ENCODE peak calls at places on chromosomes 7 and 10, in four cellular contexts. N is colonic mucosa, E is WERI-Rb-1, Q is PC-9. G is an unnamed sample.

GRCh38 chr10:50885097-50885859 is at the start of gene A1CF:
- DNase-seq in E (no peak), N (peak; percentile 69), Q (no peak), G (no peak)

GRCh38 chr10:63145782-63146181 is 12.7 kb downstream of the NRBF2 start:
- DNase-seq in N (no peak), E (no peak), Q (no peak), G (no peak)

GRCh38 chr7:128811631-128812430 is 18.4 kb upstream of the FLNC start:
- DNase-seq in N (no peak), Q (no peak), E (no peak), G (no peak)

GRCh38 chr7:25215694-25216335 is 12.5 kb downstream of the NPVF start:
- DNase-seq in E (no peak), Q (no peak), N (no peak), G (no peak)

GRCh38 chr10:110858297-110858934 is 13.3 kb upstream of the PDCD4 start:
- DNase-seq in N (peak; percentile 69), E (no peak), Q (peak; percentile 50), G (no peak)

GRCh38 chr7:601573-602340 is 82.1 kb upstream of the PDGFA start:
- DNase-seq in E (no peak), Q (no peak), N (peak; percentile 46), G (peak; percentile 39)

GRCh38 chr10:132518572-132519381 is 18.8 kb upstream of the INPP5A start:
- DNase-seq in N (peak; percentile 93), E (peak; percentile 61), Q (peak; percentile 70), G (peak; percentile 60)

GRCh38 chr7:67525588-67525987 is 529.0 kb downstream of the TYW1 start:
- DNase-seq in N (no peak), Q (no peak), E (peak; percentile 24), G (no peak)

GRCh38 chr7:128419262-128419661 is 9.5 kb upstream of the IMPDH1 start:
- DNase-seq in N (no peak), Q (no peak), E (no peak), G (no peak)

GRCh38 chr7:137164251-137164650 is 179.3 kb downstream of the PTN start:
- DNase-seq in N (no peak), Q (no peak), E (no peak), G (no peak)

GRCh38 chr10:13617146-13617545 is 30.4 kb downstream of the PRPF18 start:
- DNase-seq in E (no peak), N (no peak), Q (no peak), G (no peak)

GRCh38 chr10:13612654-13613373 is 26.0 kb downstream of the PRPF18 start:
- DNase-seq in E (no peak), Q (no peak), N (no peak), G (no peak)

GRCh38 chr10:13614530-13615332 is 28.0 kb downstream of the PRPF18 start:
- DNase-seq in Q (peak; percentile 79), N (no peak), E (no peak), G (peak; percentile 41)

GRCh38 chr10:13615650-13616049 is 28.9 kb downstream of the PRPF18 start:
- DNase-seq in Q (no peak), E (no peak), N (no peak), G (peak; percentile 20)

GRCh38 chr10:13613519-13613918 is 26.8 kb downstream of the PRPF18 start:
- DNase-seq in E (no peak), Q (no peak), N (no peak), G (no peak)
- TF ChIP-seq CTCF in E (peak; percentile 26), Q (peak; percentile 64), N (no peak), G (peak; percentile 27)

DNA sequence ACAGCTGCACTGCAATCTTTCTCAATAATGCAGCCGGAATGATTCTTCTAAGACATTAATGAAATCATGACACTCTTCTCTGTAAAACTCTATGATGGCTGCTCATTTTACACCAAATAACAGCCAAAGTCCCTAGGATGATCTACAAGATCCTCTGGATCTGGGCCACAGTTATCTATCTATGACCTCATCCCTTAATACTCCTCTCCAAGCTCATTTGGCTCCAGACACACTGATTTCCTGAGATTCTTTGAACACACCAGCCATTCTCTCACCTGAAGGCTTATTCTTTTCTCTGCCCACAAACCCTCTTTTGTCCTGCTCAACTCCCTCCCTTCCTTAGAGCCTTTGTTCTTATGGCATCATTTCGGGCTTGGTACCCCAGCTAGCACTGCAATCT is 577.4 kb upstream of the ANKRD30A start:
- DNase-seq in E (no peak), Q (no peak), N (no peak), G (no peak)
- TF ChIP-seq CTCF in E (no peak), Q (no peak), N (no peak), G (no peak)

DNA sequence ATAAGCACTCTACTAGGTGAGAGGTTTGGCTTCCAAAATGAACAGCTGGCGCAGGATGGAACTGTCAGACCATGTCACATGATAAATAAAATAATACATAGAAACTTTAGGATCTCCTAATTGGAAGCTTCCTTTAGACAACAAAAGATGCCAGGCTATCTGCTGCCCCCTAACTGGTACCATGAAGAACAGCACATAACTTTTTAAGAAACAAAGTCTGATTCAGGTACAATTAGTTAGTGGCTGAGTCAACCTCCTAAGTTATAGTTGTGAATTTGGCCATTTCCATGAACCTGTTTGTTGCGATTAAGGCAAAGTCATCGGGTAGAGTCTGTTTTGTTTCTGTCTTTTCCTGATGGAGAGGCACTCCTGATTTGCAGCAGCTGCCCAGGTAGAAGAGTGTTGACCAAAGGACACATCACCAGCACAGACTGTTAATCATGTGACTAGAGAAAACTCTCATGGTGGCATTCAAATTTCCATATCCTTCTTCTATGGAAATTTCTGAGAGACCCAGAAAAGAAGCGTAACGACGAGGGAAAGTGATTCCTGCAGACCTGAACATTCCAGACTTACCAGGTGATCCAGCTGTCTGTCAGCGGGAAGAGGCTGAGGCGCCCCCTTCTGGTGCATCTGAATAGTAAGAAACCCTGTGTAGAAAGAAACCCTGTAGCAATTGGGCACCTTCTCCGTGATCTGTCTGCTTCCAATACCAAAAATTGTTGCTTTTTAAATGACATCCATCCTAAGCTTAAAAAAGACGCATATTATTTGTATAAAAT is 8.6 kb upstream of the INHBA start:
- DNase-seq in Q (no peak), E (peak; percentile 13), N (peak; percentile 34), G (peak; percentile 51)
- TF ChIP-seq CTCF in Q (peak; percentile 57), E (peak; percentile 60), N (peak; percentile 29), G (peak; percentile 50)

GRCh38 chr10:122113161-122113944 is 124.4 kb downstream of the TACC2 start:
- DNase-seq in N (peak; percentile 77), Q (peak; percentile 46), E (peak; percentile 80), G (peak; percentile 73)
- TF ChIP-seq CTCF in N (peak; percentile 42), Q (peak; percentile 58), E (peak; percentile 83), G (peak; percentile 52)

GRCh38 chr7:44791278-44792219 is 4.9 kb upstream of the PPIA start:
- DNase-seq in Q (peak; percentile 25), N (no peak), E (no peak), G (no peak)
- TF ChIP-seq CTCF in Q (no peak), N (no peak), E (no peak), G (no peak)

GRCh38 chr7:52260046-52260665 is 775.3 kb upstream of the POM121L12 start:
- DNase-seq in Q (no peak), E (peak; percentile 46), N (no peak), G (no peak)
- TF ChIP-seq CTCF in Q (peak; percentile 55), E (peak; percentile 47), N (no peak), G (no peak)

DNA sequence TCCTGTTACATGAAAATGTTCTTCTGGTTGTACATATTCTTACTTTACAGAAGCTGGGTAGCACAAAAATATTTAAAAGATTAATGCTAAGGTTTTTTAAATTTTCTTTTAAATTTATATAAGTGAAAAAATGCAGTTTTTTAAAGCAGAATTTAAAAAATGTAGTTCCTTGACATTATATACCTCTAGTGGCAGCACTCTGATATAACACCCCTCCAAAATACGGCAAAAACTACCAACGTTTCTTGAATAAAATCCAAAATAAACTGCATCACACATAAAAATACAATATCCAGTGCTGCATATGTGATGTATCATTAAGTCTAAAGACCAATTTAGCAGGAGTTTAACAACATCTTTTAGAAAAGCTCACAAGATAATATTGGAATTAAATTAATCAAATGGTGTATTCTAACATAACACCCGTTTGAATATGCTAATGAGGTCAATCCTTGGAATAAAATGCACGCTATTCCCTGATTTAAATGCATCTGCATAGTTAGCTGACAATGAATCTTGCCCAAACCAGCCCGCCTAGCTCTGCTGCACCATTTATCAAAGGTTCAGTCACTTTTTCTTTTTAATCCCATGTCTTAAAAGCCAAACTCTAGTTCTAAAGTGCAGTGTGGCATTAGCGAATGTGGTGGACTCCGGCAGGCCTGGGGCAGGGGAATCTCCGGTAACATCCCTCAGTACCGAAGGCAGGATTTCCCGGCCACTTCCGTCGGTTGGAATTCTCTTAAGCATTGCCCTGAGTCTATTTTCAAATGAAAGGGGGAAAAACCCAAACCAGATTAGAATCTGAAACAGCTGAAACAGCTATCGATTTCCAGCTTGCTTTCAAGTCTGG is 1.2 kb downstream of the TCERG1L start:
- DNase-seq in E (no peak), N (no peak), Q (no peak), G (no peak)
- TF ChIP-seq CTCF in E (no peak), N (no peak), Q (peak; percentile 53), G (peak; percentile 57)

GRCh38 chr10:2978111-2978510 is 89.2 kb upstream of the PFKP start:
- DNase-seq in Q (peak; percentile 35), N (no peak), E (no peak), G (no peak)
- TF ChIP-seq CTCF in Q (peak; percentile 59), N (peak; percentile 35), E (peak; percentile 29), G (peak; percentile 62)

GRCh38 chr10:35480150-35480549 is 125.0 kb upstream of the GJD4 start:
- DNase-seq in N (no peak), E (no peak), Q (no peak), G (no peak)
- TF ChIP-seq CTCF in N (no peak), E (peak; percentile 40), Q (no peak), G (no peak)

G was measured in nephron progenitor cell.